ENCODE peak calls at places on chromosomes 4 and X, in eight cellular contexts. A is naive thymus-derived CD8-positive, alpha-beta T cell; H is amniotic epithelial cell; Q is HEK293T; L is WTC11; I is neuronal stem cell; Y is NCI-H1092; D is COR-L47. Z is an unnamed sample.

GRCh38 chr4:39114436-39114835 is 52.4 kb downstream of the KLHL5 start:
- DNase-seq in A (no peak), H (peak; percentile 27), Q (no peak), L (no peak), I (no peak), Y (no peak), D (no peak), Z (no peak)

GRCh38 chr4:142449771-142450373 is 396.2 kb downstream of the INPP4B start:
- DNase-seq in A (no peak), H (no peak), Q (no peak), L (no peak), I (no peak), Y (no peak), D (no peak), Z (no peak)

GRCh38 chr4:91070736-91071135 is 943.5 kb downstream of the CCSER1 start:
- DNase-seq in A (no peak), H (no peak), Q (no peak), L (no peak), I (no peak), Y (no peak), D (no peak), Z (no peak)

GRCh38 chr4:61204353-61204752 is 4.2 kb downstream of the ADGRL3 start:
- DNase-seq in A (no peak), H (peak; percentile 52), Q (peak; percentile 12), L (no peak), I (peak; percentile 63), Y (no peak), D (no peak), Z (no peak)

GRCh38 chr4:159201168-159201567 is 98.3 kb downstream of the RAPGEF2 start:
- DNase-seq in A (no peak), H (no peak), Q (no peak), L (no peak), I (no peak), Y (no peak), D (no peak), Z (no peak)

GRCh38 chrX:15359701-15360100 is 24.4 kb upstream of the PIGA start:
- DNase-seq in A (no peak), H (no peak), Q (no peak), L (no peak), I (no peak), Y (no peak), D (no peak), Z (no peak)

GRCh38 chr4:1756893-1757779 is 35.8 kb downstream of the TACC3 start:
- DNase-seq in A (no peak), H (no peak), Q (no peak), L (no peak), I (no peak), Y (no peak), D (no peak), Z (no peak)

GRCh38 chr4:44629280-44629866 is 22.1 kb downstream of the YIPF7 start:
- DNase-seq in A (peak; percentile 24), H (peak; percentile 34), Q (peak; percentile 35), L (peak; percentile 27), I (peak; percentile 45), Y (peak; percentile 55), D (peak; percentile 47), Z (peak; percentile 23)

GRCh38 chrX:136725446-136726104 is 55.2 kb downstream of the ARHGEF6 start:
- DNase-seq in A (no peak), H (peak; percentile 59), Q (no peak), L (no peak), I (no peak), Y (no peak), D (no peak), Z (no peak)

GRCh38 chrX:39624166-39624565 is 473.6 kb downstream of the BCOR start:
- DNase-seq in A (no peak), H (no peak), Q (no peak), L (no peak), I (no peak), Y (no peak), D (no peak), Z (no peak)

GRCh38 chrX:22043872-22044271 is 11.7 kb downstream of the PHEX start:
- DNase-seq in A (no peak), H (no peak), Q (no peak), L (no peak), I (no peak), Y (no peak), D (no peak), Z (no peak)

GRCh38 chrX:2846992-2847391 is 18.3 kb downstream of the GYG2 start:
- DNase-seq in A (no peak), H (no peak), Q (no peak), L (no peak), I (no peak), Y (no peak), D (no peak), Z (no peak)

GRCh38 chr4:4712800-4713528 is 146.5 kb upstream of the MSX1 start:
- DNase-seq in A (no peak), H (no peak), Q (no peak), L (no peak), I (no peak), Y (no peak), D (no peak), Z (no peak)

GRCh38 chr4:55321707-55322264 is 24.3 kb upstream of the SRD5A3 start:
- DNase-seq in A (peak; percentile 11), H (peak; percentile 79), Q (peak; percentile 61), L (peak; percentile 83), I (peak; percentile 77), Y (peak; percentile 57), D (peak; percentile 79), Z (peak; percentile 11)

GRCh38 chrX:51876441-51876840 is 17.0 kb upstream of the MAGED1 start:
- DNase-seq in A (no peak), H (peak; percentile 74), Q (no peak), L (no peak), I (no peak), Y (no peak), D (no peak), Z (no peak)

GRCh38 chrX:115018944-115019343 is 1.5 kb upstream of the IL13RA2 start:
- DNase-seq in A (no peak), H (no peak), Q (no peak), L (no peak), I (no peak), Y (no peak), D (no peak), Z (no peak)

GRCh38 chr4:7137346-7138200 is 54.8 kb upstream of the SORCS2 start:
- DNase-seq in A (no peak), H (no peak), Q (no peak), L (no peak), I (no peak), Y (no peak), D (no peak), Z (no peak)

GRCh38 chr4:181528570-181529184 is 714.5 kb upstream of the TENM3 start:
- DNase-seq in A (no peak), H (peak; percentile 63), Q (peak; percentile 55), L (peak; percentile 90), I (peak; percentile 77), Y (peak; percentile 83), D (peak; percentile 84), Z (no peak)

GRCh38 chrX:114924846-114925245 is 92.6 kb downstream of the IL13RA2 start:
- DNase-seq in A (no peak), H (peak; percentile 75), Q (no peak), L (no peak), I (no peak), Y (no peak), D (no peak), Z (no peak)

GRCh38 chrX:9188117-9188516 is 154.2 kb upstream of the FAM9B start:
- DNase-seq in A (no peak), H (no peak), Q (no peak), L (no peak), I (no peak), Y (peak; percentile 30), D (no peak), Z (no peak)

GRCh38 chr4:6331018-6331417 is 61.4 kb downstream of the WFS1 start:
- DNase-seq in A (no peak), H (peak; percentile 7), Q (peak; percentile 55), L (peak; percentile 65), I (no peak), Y (no peak), D (no peak), Z (no peak)

GRCh38 chr4:113065629-113066028 is 16.2 kb downstream of the ANK2 start:
- DNase-seq in A (no peak), H (no peak), Q (no peak), L (no peak), I (no peak), Y (no peak), D (no peak), Z (no peak)

GRCh38 chr4:141724646-141725045 is 88.3 kb downstream of the IL15 start:
- DNase-seq in A (no peak), H (no peak), Q (no peak), L (no peak), I (no peak), Y (no peak), D (no peak), Z (no peak)

GRCh38 chrX:63751481-63751880 is 33.5 kb downstream of the ARHGEF9 start:
- DNase-seq in A (no peak), H (no peak), Q (no peak), L (no peak), I (no peak), Y (peak; percentile 0), D (no peak), Z (no peak)

GRCh38 chr4:106287353-106287969 is 28.5 kb downstream of the TBCK start:
- DNase-seq in A (no peak), H (peak; percentile 92), Q (peak; percentile 6), L (no peak), I (no peak), Y (no peak), D (no peak), Z (no peak)

GRCh38 chr4:38266616-38267015 is 306.4 kb downstream of the PTTG2 start:
- DNase-seq in A (no peak), H (no peak), Q (no peak), L (no peak), I (no peak), Y (no peak), D (no peak), Z (no peak)

GRCh38 chrX:14964500-14964899 is 91.3 kb downstream of the MOSPD2 start:
- DNase-seq in A (no peak), H (peak; percentile 36), Q (no peak), L (no peak), I (no peak), Y (no peak), D (no peak), Z (no peak)

GRCh38 chr4:29372971-29373370 is 1347.2 kb upstream of the PCDH7 start:
- DNase-seq in A (no peak), H (no peak), Q (no peak), L (no peak), I (no peak), Y (no peak), D (no peak), Z (no peak)

GRCh38 chrX:150405576-150405975 is 42.5 kb downstream of the MAMLD1 start:
- DNase-seq in A (no peak), H (peak; percentile 3), Q (no peak), L (peak; percentile 29), I (no peak), Y (no peak), D (no peak), Z (no peak)

GRCh38 chr4:169132561-169133305 is 122.7 kb upstream of the CBR4 start:
- DNase-seq in A (no peak), H (no peak), Q (no peak), L (no peak), I (no peak), Y (no peak), D (no peak), Z (no peak)

GRCh38 chr4:2827874-2828751 is 15.5 kb upstream of the ADD1 start:
- DNase-seq in A (no peak), H (no peak), Q (no peak), L (peak; percentile 6), I (no peak), Y (no peak), D (no peak), Z (no peak)

GRCh38 chr4:88779431-88779830 is 81.8 kb upstream of the NAP1L5 start:
- DNase-seq in A (no peak), H (no peak), Q (no peak), L (no peak), I (no peak), Y (no peak), D (no peak), Z (no peak)

GRCh38 chr4:100843897-100844296 is 326.1 kb upstream of the EMCN start:
- DNase-seq in A (no peak), H (peak; percentile 72), Q (no peak), L (no peak), I (no peak), Y (no peak), D (no peak), Z (no peak)

GRCh38 chr4:6470502-6471302 is 1.7 kb downstream of the PPP2R2C start:
- DNase-seq in A (no peak), H (peak; percentile 43), Q (peak; percentile 51), L (peak; percentile 51), I (no peak), Y (no peak), D (peak; percentile 32), Z (no peak)

Z was measured in T-cell.